ENCODE peak calls at places on chromosomes 1 and 21, in eight cellular contexts. D is CD8-positive, alpha-beta T cell; N is GM06990; S is upper lobe of right lung; V is heart left ventricle; A is lower lobe of right lung; T is stomach; C is PC-9. K is an unnamed sample.

GRCh38 chr1:26787381-26787705 is 407 bp upstream of the PIGV start:
- DNase-seq in D (no peak), N (no peak), S (no peak), V (no peak), A (no peak), T (peak), C (peak), K (peak)

GRCh38 chr1:2372551-2373490 is 18.5 kb downstream of the MORN1 start:
- DNase-seq in D (no peak), N (no peak), S (peak), V (peak), A (peak), T (no peak), C (peak), K (no peak)

GRCh38 chr1:4838231-4838630 is 183.8 kb downstream of the AJAP1 start:
- DNase-seq in D (no peak), N (no peak), S (no peak), V (no peak), A (no peak), T (no peak), C (no peak), K (no peak)

GRCh38 chr1:227945891-227946623 is 1.7 kb downstream of the WNT9A start:
- DNase-seq in D (no peak), N (no peak), S (peak), V (peak), A (peak), T (peak), C (peak), K (no peak)

GRCh38 chr1:185388815-185389214 is 71.8 kb upstream of the IVNS1ABP start:
- DNase-seq in D (no peak), N (no peak), S (no peak), V (no peak), A (no peak), T (no peak), C (no peak), K (no peak)

GRCh38 chr1:180633092-180634045 is 1.5 kb downstream of the XPR1 start:
- DNase-seq in D (no peak), N (no peak), S (no peak), V (no peak), A (no peak), T (no peak), C (no peak), K (no peak)

GRCh38 chr1:63322248-63322943 is at the start of gene FOXD3:
- DNase-seq in D (no peak), N (peak), S (peak), V (peak), A (peak), T (peak), C (no peak), K (peak)

GRCh38 chr21:31164713-31165694 is 126.7 kb upstream of the KRTAP19-8 start:
- DNase-seq in D (no peak), N (no peak), S (no peak), V (no peak), A (no peak), T (no peak), C (no peak), K (no peak)

GRCh38 chr1:55650449-55650848 is 435.3 kb upstream of the USP24 start:
- DNase-seq in D (no peak), N (no peak), S (no peak), V (no peak), A (no peak), T (no peak), C (no peak), K (no peak)

GRCh38 chr1:903721-904270 is 19.9 kb upstream of the SAMD11 start:
- DNase-seq in D (no peak), N (no peak), S (peak), V (peak), A (peak), T (peak), C (no peak), K (no peak)

GRCh38 chr1:205147191-205147590 is 25.4 kb upstream of the RBBP5 start:
- DNase-seq in D (no peak), N (no peak), S (no peak), V (no peak), A (no peak), T (no peak), C (no peak), K (no peak)

GRCh38 chr21:33892853-33893252 is 22.8 kb downstream of the ATP5PO start:
- DNase-seq in D (no peak), N (no peak), S (no peak), V (no peak), A (no peak), T (no peak), C (no peak), K (no peak)
- TF ChIP-seq CTCF in D (no peak), N (no peak), S (no peak), V (no peak), A (no peak), T (no peak), C (no peak), K (no peak)

DNA sequence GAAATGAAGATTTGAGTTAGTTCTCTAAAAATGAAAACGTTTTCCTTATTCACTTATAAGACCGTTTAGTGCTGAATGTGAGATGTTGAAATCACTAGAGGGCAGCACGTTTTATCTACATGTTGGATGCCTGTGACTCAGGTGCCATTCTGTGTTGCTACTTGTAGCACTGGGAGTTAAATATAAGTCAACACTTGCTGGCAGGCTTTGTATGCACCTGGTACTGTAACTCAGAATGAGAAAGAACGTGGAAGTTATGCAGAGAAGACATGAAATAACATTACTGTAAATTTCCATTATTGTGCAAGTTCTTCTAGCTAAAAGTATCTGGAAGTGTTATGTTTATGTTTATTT is 45.9 kb downstream of the MIGA1 start:
- DNase-seq in D (no peak), N (peak), S (no peak), V (no peak), A (no peak), T (peak), C (peak), K (peak)
- TF ChIP-seq CTCF in D (no peak), N (peak), S (peak), V (no peak), A (peak), T (no peak), C (no peak), K (peak)

DNA sequence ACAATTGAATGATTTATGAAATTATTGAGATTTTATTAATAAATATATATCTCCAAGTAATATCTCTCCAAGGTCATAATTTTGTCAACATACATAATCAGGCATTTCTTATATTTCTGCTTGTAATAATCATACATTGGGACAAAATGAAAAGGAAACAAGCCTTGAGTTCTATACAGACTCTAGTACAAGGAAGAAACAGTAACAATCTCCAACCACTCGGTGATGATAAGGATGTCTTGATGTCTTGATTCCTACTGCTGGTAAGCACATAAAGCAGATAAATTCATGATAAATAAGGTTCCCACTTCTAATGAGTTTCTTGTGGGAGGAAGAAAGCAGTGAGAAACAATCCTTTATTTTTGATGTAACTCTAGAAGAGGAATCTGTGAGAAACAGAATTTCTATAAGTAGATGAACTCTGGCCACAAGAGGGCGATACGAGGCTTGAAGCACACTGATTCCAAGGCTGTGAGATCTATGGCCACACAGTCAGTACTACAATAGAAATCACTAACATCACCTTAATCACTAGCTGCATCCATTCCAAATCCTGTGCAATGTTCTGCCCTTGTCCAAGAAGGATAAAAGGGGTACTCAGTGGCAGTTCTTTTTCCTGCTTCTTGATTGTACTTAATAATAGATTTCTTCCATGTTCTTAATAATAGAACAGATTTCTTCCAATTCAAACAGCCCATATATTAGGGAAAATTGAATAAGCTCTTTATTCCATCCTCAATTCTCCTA is 41.4 kb upstream of the LRRC8B start:
- DNase-seq in D (peak), N (peak), S (peak), V (peak), A (peak), T (peak), C (peak), K (peak)
- TF ChIP-seq CTCF in D (peak), N (peak), S (peak), V (peak), A (peak), T (peak), C (peak), K (peak)

GRCh38 chr1:86487131-86487804 is 18.5 kb downstream of the CLCA1 start:
- DNase-seq in D (no peak), N (no peak), S (no peak), V (peak), A (no peak), T (no peak), C (no peak), K (no peak)
- TF ChIP-seq CTCF in D (no peak), N (no peak), S (no peak), V (no peak), A (no peak), T (no peak), C (no peak), K (no peak)